ENCODE peak calls at places on chromosomes 13 and 19, in four cellular contexts. F is sigmoid colon, S is stomach, E is H1. R is an unnamed sample.

GRCh38 chr19:16457195-16457953 is 14.4 kb downstream of the EPS15L1 start:
- DNase-seq in F (peak), S (peak), E (no peak), R (peak)

GRCh38 chr13:33322965-33323668 is 37.6 kb upstream of the STARD13 start:
- DNase-seq in F (no peak), S (no peak), E (no peak), R (no peak)

GRCh38 chr13:41674246-41674645 is 216.9 kb downstream of the RGCC start:
- DNase-seq in F (no peak), S (no peak), E (no peak), R (no peak)

GRCh38 chr19:33438016-33438671 is 64.6 kb downstream of the CEBPG start:
- DNase-seq in F (peak), S (no peak), E (no peak), R (no peak)

GRCh38 chr13:41811588-41812021 is 149.3 kb downstream of the VWA8 start:
- DNase-seq in F (no peak), S (no peak), E (no peak), R (no peak)

GRCh38 chr19:23071087-23071511 is 45.7 kb upstream of the ZNF730 start:
- DNase-seq in F (peak), S (no peak), E (no peak), R (no peak)

GRCh38 chr19:33221641-33222040 is 4.0 kb downstream of the SLC7A10 start:
- DNase-seq in F (no peak), S (no peak), E (no peak), R (no peak)

GRCh38 chr19:37007587-37008220 is 70.5 kb upstream of the ZNF420 start:
- DNase-seq in F (peak), S (peak), E (peak), R (no peak)

GRCh38 chr13:46586766-46587509 is 34.0 kb downstream of the LRCH1 start:
- DNase-seq in F (no peak), S (no peak), E (no peak), R (no peak)

GRCh38 chr19:14769201-14769600 is 9.2 kb downstream of the ADGRE2 start:
- DNase-seq in F (no peak), S (no peak), E (no peak), R (no peak)

GRCh38 chr13:100229603-100230002 is 140.7 kb downstream of the PCCA start:
- DNase-seq in F (no peak), S (peak), E (no peak), R (no peak)

GRCh38 chr13:94129490-94129894 is 350.0 kb downstream of the DCT start:
- DNase-seq in F (no peak), S (no peak), E (no peak), R (no peak)

GRCh38 chr19:51090471-51090870 is 7.8 kb upstream of the KLK14 start:
- DNase-seq in F (no peak), S (no peak), E (no peak), R (no peak)

DNA sequence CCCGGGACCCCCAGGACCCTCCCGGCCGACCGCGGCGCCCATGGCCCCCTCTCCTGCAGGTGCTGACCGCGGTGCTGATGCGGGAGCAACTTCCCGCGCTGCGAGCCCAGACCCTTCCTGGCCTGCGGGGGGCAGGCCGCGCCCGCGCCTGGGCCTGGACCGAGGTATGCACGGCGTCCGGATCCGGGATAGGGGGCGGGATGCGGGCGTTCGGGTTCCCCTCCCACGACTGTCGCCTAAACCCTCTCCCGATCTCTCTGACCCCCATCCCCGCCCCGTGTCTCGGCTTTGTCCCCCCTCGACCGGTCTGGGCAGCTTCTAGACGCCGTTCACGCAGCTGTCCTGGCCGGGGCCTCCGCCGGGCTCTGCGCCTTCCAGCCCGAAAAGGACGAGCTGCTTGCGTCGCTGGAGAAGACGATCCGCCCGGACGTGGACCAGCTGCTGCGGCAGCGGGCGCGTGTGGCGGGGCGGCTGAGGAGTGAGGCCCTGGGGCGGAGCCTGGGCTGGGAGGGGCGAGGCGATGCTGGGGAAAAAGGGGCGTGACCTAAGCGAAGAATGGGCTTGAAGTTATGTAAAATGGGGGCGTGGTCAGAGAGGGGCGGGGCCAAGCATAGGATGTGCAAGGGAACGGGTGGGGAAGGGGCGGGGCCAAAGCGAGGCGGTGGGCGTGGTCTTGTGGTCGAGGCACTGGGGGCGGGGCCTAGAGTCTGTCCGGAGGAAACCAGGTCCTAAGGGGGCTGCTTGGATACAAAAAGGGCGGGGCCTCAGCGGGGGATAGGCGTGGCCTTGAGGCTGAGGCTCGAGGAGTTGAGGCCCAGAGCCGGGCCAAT is 15.9 kb upstream of the COLGALT1 start:
- DNase-seq in F (peak), S (peak), E (peak), R (peak)
- TF ChIP-seq POLR2A in F (no peak), S (no peak), E (peak), R (no peak)

GRCh38 chr13:24220086-24220703 is 59.7 kb downstream of the SPATA13 start:
- DNase-seq in F (no peak), S (peak), E (no peak), R (peak)
- TF ChIP-seq POLR2AphosphoS5 in F (no peak), S (peak), E (no peak), R (no peak)

GRCh38 chr19:41957838-41958366 is 1.2 kb downstream of the RABAC1 start:
- DNase-seq in F (peak), S (peak), E (peak), R (peak)

GRCh38 chr19:41960973-41961372 is 1.9 kb upstream of the RABAC1 start:
- DNase-seq in F (no peak), S (no peak), E (no peak), R (no peak)

GRCh38 chr19:41958367-41959055 is 610 bp downstream of the RABAC1 start:
- DNase-seq in F (peak), S (peak), E (peak), R (peak)

GRCh38 chr19:41957161-41957837 is 1.8 kb downstream of the RABAC1 start:
- DNase-seq in F (no peak), S (peak), E (no peak), R (no peak)

DNA sequence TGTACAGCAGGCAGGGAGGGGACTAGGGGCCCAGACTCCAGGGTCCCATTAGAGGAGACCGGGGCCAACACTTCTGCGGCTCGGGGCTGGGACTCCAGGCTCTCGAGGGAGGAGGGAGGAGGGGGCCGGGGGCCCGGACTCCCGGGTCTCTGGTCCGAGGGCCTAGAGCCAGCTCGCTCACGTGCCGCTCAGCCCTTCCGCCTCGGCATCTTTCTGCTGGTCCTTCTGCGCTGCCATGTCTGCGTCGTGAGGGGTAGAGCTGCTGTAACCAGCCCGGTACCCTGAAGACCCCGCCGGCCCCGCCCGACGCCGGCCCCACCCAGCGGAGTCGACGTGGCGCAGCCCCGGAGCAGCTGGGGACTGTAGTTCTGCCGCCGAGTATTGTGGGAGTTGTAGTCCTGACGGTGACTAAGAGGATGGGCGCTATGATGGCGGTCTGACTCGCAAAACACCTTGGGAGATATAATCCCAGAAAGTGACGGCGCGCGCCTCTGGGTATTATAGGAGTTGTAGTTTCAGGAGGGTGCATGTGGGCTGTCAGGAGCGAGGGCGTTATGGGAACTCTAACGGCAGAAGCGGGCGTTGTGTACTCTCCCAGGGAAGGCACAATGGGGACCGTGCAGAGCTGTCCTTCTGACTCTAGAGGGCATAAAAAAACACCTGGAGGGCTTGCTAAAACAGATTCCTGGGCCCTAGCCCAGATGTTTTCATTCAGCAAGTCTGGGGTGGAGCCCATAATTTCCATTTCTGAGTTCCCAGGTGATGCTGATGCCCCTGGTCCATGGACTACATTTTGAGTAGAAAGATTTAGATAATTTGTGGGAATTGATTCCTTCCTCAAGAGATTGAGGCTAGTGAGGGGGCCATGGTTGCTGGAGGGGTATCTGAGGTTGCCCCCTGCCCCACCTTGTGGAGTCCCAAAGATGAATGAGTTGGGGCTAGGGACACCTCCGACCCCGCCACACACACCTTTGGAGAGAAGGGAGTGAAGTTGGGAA is at the start of gene RABAC1:
- DNase-seq in F (peak), S (peak), E (peak), R (peak)
- TF ChIP-seq POLR2A in F (peak), S (no peak), E (peak), R (no peak)

GRCh38 chr19:42283248-42284065 is 14.4 kb downstream of the CIC start:
- DNase-seq in F (peak), S (peak), E (no peak), R (peak)
- TF ChIP-seq POLR2AphosphoS5 in F (peak), S (peak), E (no peak), R (no peak)